ENCODE peak calls at places on chromosomes 16 and 17, in four cellular contexts. N, I, K and D are unnamed samples.

GRCh38 chr17:37458805-37459204 is 30.9 kb upstream of the DUSP14 start:
- DNase-seq in N (no peak), I (no peak), K (no peak), D (no peak)

GRCh38 chr16:54351171-54351570 is 64.6 kb upstream of the IRX3 start:
- DNase-seq in N (no peak), I (no peak), K (no peak), D (no peak)

GRCh38 chr16:30964540-30965226 is 7.1 kb downstream of the SETD1A start:
- DNase-seq in N (no peak), I (no peak), K (no peak), D (peak)

GRCh38 chr17:45367216-45367615 is 50.4 kb upstream of the MAP3K14 start:
- DNase-seq in N (no peak), I (no peak), K (no peak), D (no peak)

GRCh38 chr17:81870978-81871386 is at the start of gene ARHGDIA:
- DNase-seq in N (no peak), I (no peak), K (no peak), D (no peak)

GRCh38 chr17:73394523-73395450 is 83.0 kb upstream of the CDC42EP4 start:
- DNase-seq in N (no peak), I (no peak), K (no peak), D (no peak)

GRCh38 chr16:77674888-77675287 is 47.4 kb upstream of the NUDT7 start:
- DNase-seq in N (no peak), I (no peak), K (no peak), D (no peak)

GRCh38 chr17:46115687-46116086 is 77.5 kb downstream of the KANSL1 start:
- DNase-seq in N (no peak), I (no peak), K (no peak), D (peak)

GRCh38 chr17:83096401-83097220 is 17.2 kb downstream of the METRNL start:
- DNase-seq in N (no peak), I (no peak), K (no peak), D (no peak)

GRCh38 chr17:19024101-19025078 is 19.8 kb upstream of the FAM83G start:
- DNase-seq in N (no peak), I (no peak), K (no peak), D (no peak)

GRCh38 chr17:62675260-62675659 is 47.8 kb downstream of the MRC2 start:
- DNase-seq in N (no peak), I (no peak), K (no peak), D (no peak)

GRCh38 chr17:14741516-14741915 is 440.6 kb downstream of the HS3ST3B1 start:
- DNase-seq in N (no peak), I (peak), K (no peak), D (no peak)

DNA sequence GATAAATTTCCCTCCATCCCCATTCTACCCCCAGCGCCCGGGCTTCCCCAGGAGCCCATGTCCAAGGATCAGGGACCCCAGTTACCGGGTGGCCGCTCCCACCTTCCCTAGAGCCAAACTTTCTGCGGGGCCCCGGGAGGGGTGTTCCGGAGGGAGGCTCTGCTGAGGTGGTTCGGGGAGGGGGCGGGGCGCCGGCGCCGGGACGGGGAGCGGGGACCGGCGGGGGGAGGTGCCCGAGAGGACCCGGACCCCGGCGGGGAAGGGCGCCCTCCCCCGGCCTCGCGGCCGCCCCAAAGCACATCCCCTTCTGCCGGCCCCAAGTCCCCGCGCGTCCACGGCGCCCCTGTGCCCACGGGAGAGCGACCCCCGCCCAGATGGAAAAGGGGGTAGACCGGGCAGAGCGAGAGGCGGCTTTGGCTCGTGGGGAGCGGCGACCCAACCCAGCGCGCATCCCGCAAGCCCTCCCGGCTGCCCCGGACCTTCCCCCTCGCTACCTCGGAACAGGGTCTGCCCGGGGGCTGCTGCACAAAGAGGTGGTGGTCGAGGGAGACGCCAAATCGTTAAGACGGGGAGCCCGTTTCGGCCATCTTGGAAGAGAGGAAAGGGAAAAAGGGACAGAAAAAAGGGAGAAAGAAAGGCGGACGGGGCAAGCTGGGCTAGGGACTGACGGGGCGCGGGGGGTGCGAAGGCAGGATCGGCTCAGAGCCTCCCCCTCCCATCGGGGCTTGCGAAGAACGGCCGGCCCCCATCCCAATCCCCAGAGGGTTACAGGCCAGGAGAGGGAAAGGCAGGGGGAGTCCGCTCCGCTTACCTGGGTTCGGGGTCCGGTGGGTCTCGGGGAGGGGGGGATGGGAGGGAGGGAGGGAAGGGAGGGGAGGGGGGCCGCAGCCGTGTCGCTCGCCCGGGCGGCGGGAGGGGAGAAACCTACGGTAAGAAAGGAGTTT is 479 bp downstream of the PCGF2 start:
- DNase-seq in N (no peak), I (no peak), K (no peak), D (peak)
- TF ChIP-seq KDM1A in N (no peak), I (no peak), K (no peak), D (no peak)

GRCh38 chr16:87851141-87851587 is 18.1 kb downstream of the SLC7A5 start:
- DNase-seq in N (no peak), I (no peak), K (no peak), D (no peak)

GRCh38 chr16:87851601-87852000 is 17.7 kb downstream of the SLC7A5 start:
- DNase-seq in N (no peak), I (no peak), K (no peak), D (no peak)

GRCh38 chr16:87849419-87850008 is 19.8 kb downstream of the SLC7A5 start:
- DNase-seq in N (no peak), I (no peak), K (no peak), D (no peak)

GRCh38 chr16:87848676-87849345 is 20.5 kb downstream of the SLC7A5 start:
- DNase-seq in N (no peak), I (no peak), K (no peak), D (no peak)

DNA sequence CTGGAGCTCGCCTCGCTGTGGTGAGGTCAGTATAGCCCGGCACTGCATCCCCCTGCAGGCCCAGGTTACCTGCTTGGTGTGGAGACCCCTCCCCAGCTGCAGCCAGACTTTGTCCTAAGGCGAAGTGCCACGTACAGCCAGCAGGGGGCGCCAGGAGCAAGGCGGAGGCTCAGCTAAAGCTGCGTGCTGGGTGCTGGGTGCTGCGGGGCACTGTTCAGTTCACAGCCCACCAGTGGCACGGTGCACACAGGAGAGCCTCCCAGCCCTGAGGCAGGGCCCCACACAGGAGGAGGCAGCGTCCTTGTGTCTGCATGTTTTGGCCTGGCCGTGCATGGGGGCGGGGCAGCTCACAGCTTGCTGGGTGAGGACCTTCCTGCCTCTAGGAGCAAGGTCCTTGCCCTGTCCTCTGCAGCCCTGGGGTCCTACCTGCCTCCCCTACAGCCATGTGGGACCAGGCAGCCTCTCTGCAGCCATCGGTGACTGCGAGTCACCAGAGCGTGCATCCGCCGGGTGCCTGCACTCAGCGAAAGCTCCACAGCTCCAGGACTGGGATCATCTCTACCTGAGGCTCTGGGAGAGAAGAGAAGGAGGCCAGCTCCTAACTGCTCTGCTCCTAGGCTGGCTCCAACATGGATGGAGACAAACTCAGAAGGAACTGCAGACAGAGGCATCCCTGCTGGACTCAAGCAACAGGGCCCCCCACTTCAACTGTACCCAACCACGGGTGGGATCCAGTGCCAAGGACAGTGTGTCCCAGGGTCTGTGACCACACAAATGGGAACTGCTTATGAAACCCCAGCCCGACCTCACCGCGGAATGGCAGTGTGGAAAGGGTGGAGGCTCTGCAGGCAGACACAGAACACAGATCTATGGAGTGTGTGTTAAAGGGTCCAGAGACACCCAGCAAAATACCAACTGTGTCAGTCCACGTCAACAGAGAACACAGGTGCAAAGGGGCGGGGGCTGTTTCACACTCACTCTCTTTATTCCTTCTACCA is 19.0 kb downstream of the SLC7A5 start:
- DNase-seq in N (peak), I (no peak), K (no peak), D (peak)
- TF ChIP-seq KDM1A in N (peak), I (no peak), K (no peak), D (no peak)

DNA sequence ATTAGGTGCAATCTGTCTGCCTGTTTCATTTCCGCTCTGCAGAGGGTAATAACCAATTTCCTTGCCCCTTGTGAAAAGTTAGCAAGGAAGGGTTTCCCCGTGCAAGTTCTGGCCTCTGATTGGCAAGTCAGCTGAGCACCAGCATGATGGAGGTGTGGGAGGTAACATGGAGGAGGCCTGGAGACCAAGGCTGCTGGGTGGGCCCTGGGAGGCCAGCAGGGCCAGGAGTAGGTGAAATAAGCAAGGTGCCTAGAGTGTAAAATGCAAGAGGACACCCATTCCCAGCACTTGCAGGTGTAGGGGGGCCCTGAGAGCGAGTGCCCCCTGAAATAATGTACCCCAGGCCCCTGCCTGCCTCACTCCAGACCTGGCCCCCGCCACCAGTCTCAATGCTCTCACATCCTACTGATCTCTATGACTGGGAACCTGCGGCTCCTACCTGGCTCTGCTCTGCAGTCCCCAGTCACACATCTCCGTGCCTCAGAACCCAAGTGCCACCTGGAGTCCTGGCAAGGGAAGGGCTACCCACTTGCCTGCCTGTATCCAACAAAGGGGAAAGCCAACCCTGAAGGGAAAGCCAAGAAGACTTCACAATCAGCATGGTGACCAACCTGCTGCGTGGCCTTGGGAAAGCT is 116.2 kb downstream of the C16orf78 start:
- DNase-seq in N (no peak), I (no peak), K (no peak), D (no peak)
- TF ChIP-seq KDM1A in N (no peak), I (no peak), K (no peak), D (no peak)

GRCh38 chr16:84933774-84934571 is 77.4 kb downstream of the ZDHHC7 start:
- DNase-seq in N (peak), I (no peak), K (no peak), D (no peak)
- TF ChIP-seq KDM1A in N (no peak), I (no peak), K (no peak), D (no peak)